ENCODE peak calls at places on chromosomes 3 and 15, in six cellular contexts. One of them, this sample, is unnamed.

GRCh38 chr15:93180128-93180527 is 91.1 kb upstream of the RGMA start:
- DNase-seq in HepG2: no peak
- DNase-seq in sigmoid colon: no peak
- DNase-seq in suprapubic skin: no peak
- DNase-seq in esophagus muscularis mucosa: no peak
- DNase-seq in GM12878: no peak
- DNase-seq in this sample: no peak

GRCh38 chr3:128352326-128352725 is 114.4 kb downstream of the DNAJB8 start:
- DNase-seq in HepG2: no peak
- DNase-seq in GM12878: no peak
- DNase-seq in sigmoid colon: peak; percentile 40
- DNase-seq in esophagus muscularis mucosa: no peak
- DNase-seq in suprapubic skin: no peak
- DNase-seq in this sample: no peak

GRCh38 chr3:120823156-120823555 is 80.6 kb downstream of the GTF2E1 start:
- DNase-seq in sigmoid colon: no peak
- DNase-seq in GM12878: no peak
- DNase-seq in suprapubic skin: no peak
- DNase-seq in esophagus muscularis mucosa: no peak
- DNase-seq in HepG2: no peak
- DNase-seq in this sample: no peak

GRCh38 chr3:128316456-128316855 is 150.2 kb downstream of the DNAJB8 start:
- DNase-seq in suprapubic skin: peak; percentile 67
- DNase-seq in esophagus muscularis mucosa: no peak
- DNase-seq in GM12878: no peak
- DNase-seq in sigmoid colon: no peak
- DNase-seq in HepG2: no peak
- DNase-seq in this sample: peak; percentile 17

GRCh38 chr15:33545866-33546265 is 235.1 kb downstream of the RYR3 start:
- DNase-seq in HepG2: no peak
- DNase-seq in esophagus muscularis mucosa: no peak
- DNase-seq in GM12878: no peak
- DNase-seq in suprapubic skin: no peak
- DNase-seq in sigmoid colon: no peak
- DNase-seq in this sample: no peak

GRCh38 chr3:151660890-151661289 is 72.8 kb upstream of the AADACL2 start:
- DNase-seq in sigmoid colon: no peak
- DNase-seq in HepG2: no peak
- DNase-seq in esophagus muscularis mucosa: no peak
- DNase-seq in GM12878: no peak
- DNase-seq in suprapubic skin: no peak
- DNase-seq in this sample: no peak

GRCh38 chr3:126516936-126517290 is 660 bp downstream of the UROC1 start:
- DNase-seq in GM12878: no peak
- DNase-seq in sigmoid colon: peak; percentile 48
- DNase-seq in HepG2: no peak
- DNase-seq in suprapubic skin: no peak
- DNase-seq in esophagus muscularis mucosa: no peak
- DNase-seq in this sample: no peak

GRCh38 chr15:88621789-88622604 is 857 bp downstream of the AEN start:
- DNase-seq in HepG2: peak; percentile 76
- DNase-seq in sigmoid colon: peak; percentile 48
- DNase-seq in esophagus muscularis mucosa: no peak
- DNase-seq in GM12878: no peak
- DNase-seq in suprapubic skin: no peak
- DNase-seq in this sample: no peak

GRCh38 chr15:65759441-65759840 is 32.7 kb downstream of the DENND4A start:
- DNase-seq in sigmoid colon: no peak
- DNase-seq in HepG2: no peak
- DNase-seq in GM12878: no peak
- DNase-seq in esophagus muscularis mucosa: no peak
- DNase-seq in suprapubic skin: no peak
- DNase-seq in this sample: no peak

GRCh38 chr15:68312701-68313204 is 35.2 kb downstream of the FEM1B start:
- DNase-seq in esophagus muscularis mucosa: no peak
- DNase-seq in suprapubic skin: peak; percentile 37
- DNase-seq in HepG2: no peak
- DNase-seq in GM12878: no peak
- DNase-seq in sigmoid colon: no peak
- DNase-seq in this sample: no peak

GRCh38 chr15:70252056-70252935 is 154.6 kb upstream of the TLE3 start:
- DNase-seq in esophagus muscularis mucosa: no peak
- DNase-seq in GM12878: no peak
- DNase-seq in sigmoid colon: peak; percentile 59
- DNase-seq in suprapubic skin: peak; percentile 52
- DNase-seq in HepG2: no peak
- DNase-seq in this sample: peak; percentile 64

GRCh38 chr15:69604050-69604378 is 151.4 kb downstream of the RPLP1 start:
- DNase-seq in GM12878: no peak
- DNase-seq in suprapubic skin: peak; percentile 38
- DNase-seq in HepG2: peak; percentile 16
- DNase-seq in sigmoid colon: no peak
- DNase-seq in esophagus muscularis mucosa: no peak
- DNase-seq in this sample: peak; percentile 75

GRCh38 chr3:116299646-116300081 is 145.6 kb downstream of the LSAMP start:
- DNase-seq in suprapubic skin: no peak
- DNase-seq in sigmoid colon: no peak
- DNase-seq in GM12878: peak; percentile 31
- DNase-seq in esophagus muscularis mucosa: no peak
- DNase-seq in HepG2: no peak
- DNase-seq in this sample: no peak

GRCh38 chr3:170907519-170908234 is 760 bp downstream of the EIF5A2 start:
- DNase-seq in sigmoid colon: peak; percentile 65
- DNase-seq in GM12878: no peak
- DNase-seq in HepG2: peak; percentile 9
- DNase-seq in suprapubic skin: no peak
- DNase-seq in esophagus muscularis mucosa: no peak
- DNase-seq in this sample: no peak

GRCh38 chr3:127697531-127698240 is 24.9 kb downstream of the ABTB1 start:
- DNase-seq in GM12878: peak; percentile 48
- DNase-seq in esophagus muscularis mucosa: peak; percentile 95
- DNase-seq in suprapubic skin: peak; percentile 85
- DNase-seq in sigmoid colon: peak; percentile 97
- DNase-seq in HepG2: peak; percentile 58
- DNase-seq in this sample: peak; percentile 80

GRCh38 chr15:69390575-69390974 is 23.6 kb upstream of the KIF23 start:
- DNase-seq in sigmoid colon: peak; percentile 8
- DNase-seq in esophagus muscularis mucosa: no peak
- DNase-seq in GM12878: no peak
- DNase-seq in HepG2: no peak
- DNase-seq in suprapubic skin: no peak
- DNase-seq in this sample: no peak

GRCh38 chr3:190012784-190013183 is 107.9 kb downstream of the P3H2 start:
- DNase-seq in esophagus muscularis mucosa: no peak
- DNase-seq in sigmoid colon: no peak
- DNase-seq in GM12878: no peak
- DNase-seq in HepG2: no peak
- DNase-seq in suprapubic skin: no peak
- DNase-seq in this sample: no peak

GRCh38 chr3:105747056-105747455 is 121.8 kb downstream of the CBLB start:
- DNase-seq in suprapubic skin: no peak
- DNase-seq in esophagus muscularis mucosa: no peak
- DNase-seq in sigmoid colon: no peak
- DNase-seq in HepG2: no peak
- DNase-seq in GM12878: no peak
- DNase-seq in this sample: no peak

GRCh38 chr15:101276501-101277037 is 716 bp downstream of the SELENOS start:
- DNase-seq in suprapubic skin: no peak
- DNase-seq in HepG2: no peak
- DNase-seq in sigmoid colon: no peak
- DNase-seq in esophagus muscularis mucosa: no peak
- DNase-seq in GM12878: no peak
- DNase-seq in this sample: no peak

DNA sequence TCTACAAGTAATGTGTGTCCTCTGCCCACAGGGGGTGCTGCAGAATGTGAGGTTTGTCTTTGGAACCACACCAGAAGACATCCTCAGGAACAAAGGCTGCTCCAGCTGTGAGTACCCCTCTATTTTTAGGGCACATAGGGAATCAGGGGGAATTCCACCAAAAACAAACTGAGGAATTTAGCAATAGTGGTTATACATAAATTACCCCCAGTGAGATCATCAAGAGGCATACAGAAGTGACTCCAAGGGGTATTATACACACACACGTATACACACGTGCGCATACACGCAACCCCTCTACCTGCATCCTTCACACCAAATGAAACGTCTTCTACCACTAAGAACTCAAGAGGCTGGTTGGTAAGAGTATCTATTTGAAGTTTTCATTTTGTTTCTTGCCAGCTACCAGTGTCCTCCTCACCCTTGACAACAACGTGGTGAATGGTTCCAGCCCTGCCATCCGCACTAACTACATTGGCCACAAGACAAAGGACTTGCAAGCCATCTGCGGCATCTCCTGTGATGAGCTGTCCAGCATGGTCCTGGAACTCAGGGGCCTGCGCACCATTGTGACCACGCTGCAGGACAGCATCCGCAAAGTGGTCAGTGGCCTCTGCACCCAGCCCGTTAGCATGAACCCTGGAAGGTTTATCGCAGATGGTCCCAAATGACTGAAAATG is 2.8 kb downstream of the THBS1 start:
- DNase-seq in esophagus muscularis mucosa: no peak
- DNase-seq in suprapubic skin: no peak
- DNase-seq in sigmoid colon: peak; percentile 70
- DNase-seq in HepG2: peak; percentile 25
- DNase-seq in GM12878: no peak
- DNase-seq in this sample: no peak
- TF ChIP-seq CTCF in esophagus muscularis mucosa: peak; percentile 62
- TF ChIP-seq CTCF in suprapubic skin: no peak
- TF ChIP-seq CTCF in sigmoid colon: peak; percentile 26
- TF ChIP-seq CTCF in HepG2: peak; percentile 48
- TF ChIP-seq CTCF in GM12878: peak; percentile 32
- TF ChIP-seq CTCF in this sample: peak; percentile 44

GRCh38 chr15:78933187-78934062 is 11.4 kb downstream of the CTSH start:
- DNase-seq in esophagus muscularis mucosa: no peak
- DNase-seq in HepG2: no peak
- DNase-seq in sigmoid colon: no peak
- DNase-seq in GM12878: no peak
- DNase-seq in suprapubic skin: no peak
- DNase-seq in this sample: no peak

GRCh38 chr15:78931439-78931981 is 13.3 kb downstream of the CTSH start:
- DNase-seq in suprapubic skin: no peak
- DNase-seq in HepG2: no peak
- DNase-seq in GM12878: no peak
- DNase-seq in sigmoid colon: no peak
- DNase-seq in esophagus muscularis mucosa: no peak
- DNase-seq in this sample: no peak

GRCh38 chr15:78937132-78937739 is 7.6 kb downstream of the CTSH start:
- DNase-seq in GM12878: no peak
- DNase-seq in suprapubic skin: peak; percentile 75
- DNase-seq in sigmoid colon: no peak
- DNase-seq in HepG2: no peak
- DNase-seq in esophagus muscularis mucosa: no peak
- DNase-seq in this sample: no peak

GRCh38 chr15:78932216-78932808 is 12.5 kb downstream of the CTSH start:
- DNase-seq in HepG2: no peak
- DNase-seq in esophagus muscularis mucosa: no peak
- DNase-seq in GM12878: no peak
- DNase-seq in sigmoid colon: no peak
- DNase-seq in suprapubic skin: no peak
- DNase-seq in this sample: no peak

GRCh38 chr15:78934063-78935023 is 10.5 kb downstream of the CTSH start:
- DNase-seq in sigmoid colon: no peak
- DNase-seq in GM12878: no peak
- DNase-seq in HepG2: no peak
- DNase-seq in esophagus muscularis mucosa: no peak
- DNase-seq in suprapubic skin: no peak
- DNase-seq in this sample: peak; percentile 57
- TF ChIP-seq POLR2AphosphoS5 in sigmoid colon: peak; percentile 36
- TF ChIP-seq POLR2AphosphoS5 in GM12878: no peak
- TF ChIP-seq POLR2AphosphoS5 in HepG2: no peak
- TF ChIP-seq POLR2AphosphoS5 in esophagus muscularis mucosa: peak; percentile 22
- TF ChIP-seq POLR2AphosphoS5 in suprapubic skin: no peak
- TF ChIP-seq POLR2AphosphoS5 in this sample: no peak

DNA sequence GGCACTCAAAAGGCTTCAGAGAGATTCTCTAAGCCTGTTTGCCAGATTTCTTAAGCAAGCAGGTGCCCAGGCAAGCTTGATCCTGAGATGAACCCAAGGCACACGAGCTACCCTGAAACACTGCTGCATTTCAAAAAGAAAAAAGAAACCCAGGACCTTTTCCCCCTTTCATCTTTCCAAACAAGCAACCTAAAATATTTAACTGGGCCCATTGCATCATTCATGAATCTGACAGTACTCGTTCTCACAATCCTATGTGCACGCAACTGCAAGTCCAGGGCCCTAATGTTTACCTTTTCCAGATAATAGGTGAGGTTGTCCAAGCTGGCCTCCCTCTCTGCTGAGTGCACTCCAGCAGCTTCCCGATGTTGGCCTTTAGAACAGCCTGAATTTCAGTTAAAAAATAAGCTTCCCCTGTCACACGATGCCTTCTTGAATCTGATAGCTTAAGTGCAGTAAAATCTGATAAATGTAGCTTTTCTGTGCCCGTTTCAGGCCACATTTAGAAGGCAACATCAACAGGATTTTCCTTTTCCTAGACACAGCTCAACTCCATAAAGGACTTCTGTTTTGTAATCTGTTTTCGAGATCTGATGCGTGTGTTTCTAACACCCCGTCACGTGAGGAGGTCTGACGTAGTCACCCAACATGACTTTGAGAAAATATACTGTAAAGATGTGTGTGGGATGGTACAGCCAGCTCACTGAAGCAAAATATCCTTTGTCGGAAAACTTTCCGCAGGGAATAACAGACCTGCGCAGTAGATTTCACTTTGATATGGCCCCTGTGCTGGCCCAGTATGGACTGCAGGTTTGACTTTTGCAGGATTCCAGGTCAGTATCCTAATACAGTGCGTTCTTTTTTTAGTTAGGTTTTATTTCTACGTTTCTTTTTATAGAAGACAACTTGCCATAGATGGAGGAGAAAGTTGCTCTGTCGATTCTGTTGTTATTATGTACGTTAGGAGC is 55.1 kb upstream of the RASA2 start:
- DNase-seq in HepG2: peak; percentile 95
- DNase-seq in sigmoid colon: peak; percentile 88
- DNase-seq in esophagus muscularis mucosa: no peak
- DNase-seq in GM12878: no peak
- DNase-seq in suprapubic skin: no peak
- DNase-seq in this sample: no peak
- TF ChIP-seq EP300 in HepG2: peak; percentile 44
- TF ChIP-seq EP300 in sigmoid colon: peak; percentile 85
- TF ChIP-seq EP300 in esophagus muscularis mucosa: peak; percentile 78
- TF ChIP-seq EP300 in GM12878: no peak
- TF ChIP-seq EP300 in suprapubic skin: no peak
- TF ChIP-seq EP300 in this sample: peak; percentile 38

DNA sequence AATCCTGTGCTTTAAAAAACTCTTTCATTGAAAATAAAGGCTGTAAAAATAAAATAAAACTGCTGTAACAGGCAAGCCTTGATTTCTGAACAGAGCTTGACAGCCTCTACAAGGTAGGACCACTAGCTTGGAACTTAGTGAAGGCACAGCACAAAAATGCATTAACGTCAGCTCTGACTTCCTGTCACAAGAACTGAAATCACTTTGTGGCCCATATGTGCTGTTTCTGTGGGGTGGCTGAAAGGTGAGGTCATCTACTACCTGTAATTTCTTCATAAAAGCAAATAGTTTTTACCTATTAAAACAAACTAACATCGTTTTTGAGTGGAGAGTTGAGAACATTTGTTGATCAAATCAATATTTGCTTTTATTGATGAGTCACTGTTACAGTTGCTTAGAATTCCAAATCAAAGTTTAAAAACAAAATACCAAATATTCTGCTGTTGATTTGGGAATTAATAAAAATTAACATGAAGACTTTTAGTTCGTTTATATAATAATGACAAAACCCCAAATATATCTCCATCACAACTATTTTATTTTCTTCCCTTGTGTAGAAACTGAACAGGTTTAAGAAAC is 1034.1 kb downstream of the MCTP2 start:
- DNase-seq in suprapubic skin: no peak
- DNase-seq in GM12878: no peak
- DNase-seq in sigmoid colon: no peak
- DNase-seq in esophagus muscularis mucosa: no peak
- DNase-seq in HepG2: no peak
- DNase-seq in this sample: no peak
- TF ChIP-seq CTCF in suprapubic skin: no peak
- TF ChIP-seq CTCF in GM12878: no peak
- TF ChIP-seq CTCF in sigmoid colon: no peak
- TF ChIP-seq CTCF in esophagus muscularis mucosa: no peak
- TF ChIP-seq CTCF in HepG2: no peak
- TF ChIP-seq CTCF in this sample: no peak